ENCODE peak calls at places on chromosomes 1 and 21, in seven cellular contexts. L is PC-3, V is pancreas, H is upper lobe of right lung, O is uterus, Y is psoas muscle, J is Caco-2. A is an unnamed sample.

GRCh38 chr1:65952692-65953091 is 160.0 kb downstream of the PDE4B start:
- DNase-seq in L (no peak), V (no peak), H (no peak), O (no peak), Y (no peak), J (no peak), A (no peak)

GRCh38 chr1:155085504-155086181 is 7.0 kb downstream of the EFNA3 start:
- DNase-seq in L (peak), V (peak), H (peak), O (peak), Y (peak), J (peak), A (peak)

GRCh38 chr1:16145030-16145987 is 10.6 kb downstream of the EPHA2 start:
- DNase-seq in L (peak), V (peak), H (peak), O (peak), Y (peak), J (peak), A (peak)

GRCh38 chr1:59638172-59638800 is 176.5 kb upstream of the HOOK1 start:
- DNase-seq in L (no peak), V (no peak), H (no peak), O (peak), Y (no peak), J (peak), A (peak)

GRCh38 chr1:22819391-22819790 is 108.8 kb downstream of the EPHB2 start:
- DNase-seq in L (no peak), V (peak), H (no peak), O (no peak), Y (peak), J (no peak), A (no peak)

GRCh38 chr1:163771637-163772036 is 449.9 kb downstream of the NUF2 start:
- DNase-seq in L (no peak), V (no peak), H (no peak), O (no peak), Y (no peak), J (no peak), A (no peak)

GRCh38 chr1:84145051-84145450 is 980 bp downstream of the PRKACB start:
- DNase-seq in L (peak), V (no peak), H (no peak), O (no peak), Y (no peak), J (no peak), A (peak)

GRCh38 chr1:234486858-234487830 is 8.2 kb upstream of the TARBP1 start:
- DNase-seq in L (peak), V (no peak), H (no peak), O (peak), Y (no peak), J (peak), A (peak)

GRCh38 chr1:231357831-231358354 is 19.8 kb downstream of the SPRTN start:
- DNase-seq in L (peak), V (no peak), H (no peak), O (peak), Y (peak), J (peak), A (peak)

GRCh38 chr1:186404454-186405051 is 28.9 kb downstream of the ODR4 start:
- DNase-seq in L (peak), V (no peak), H (no peak), O (no peak), Y (no peak), J (peak), A (peak)

GRCh38 chr1:215539803-215540575 is 27.1 kb upstream of the KCTD3 start:
- DNase-seq in L (peak), V (no peak), H (no peak), O (no peak), Y (no peak), J (no peak), A (no peak)

GRCh38 chr1:31855038-31855845 is 39.4 kb upstream of the SPOCD1 start:
- DNase-seq in L (peak), V (no peak), H (no peak), O (no peak), Y (no peak), J (peak), A (peak)

GRCh38 chr1:41805771-41806471 is 112.8 kb downstream of the HIVEP3 start:
- DNase-seq in L (no peak), V (no peak), H (no peak), O (no peak), Y (no peak), J (no peak), A (no peak)

GRCh38 chr1:88612783-88613182 is 71.3 kb upstream of the PKN2 start:
- DNase-seq in L (peak), V (no peak), H (no peak), O (no peak), Y (no peak), J (no peak), A (peak)

GRCh38 chr1:6134206-6134605 is 45.9 kb downstream of the CHD5 start:
- DNase-seq in L (no peak), V (peak), H (peak), O (no peak), Y (peak), J (no peak), A (no peak)

GRCh38 chr1:203627819-203628184 is 1.2 kb downstream of the ATP2B4 start:
- DNase-seq in L (peak), V (no peak), H (no peak), O (peak), Y (no peak), J (no peak), A (no peak)

GRCh38 chr1:107669996-107670395 is 295.0 kb downstream of the VAV3 start:
- DNase-seq in L (peak), V (no peak), H (no peak), O (peak), Y (no peak), J (no peak), A (no peak)

GRCh38 chr1:55272994-55273393 is 57.8 kb upstream of the USP24 start:
- DNase-seq in L (no peak), V (no peak), H (no peak), O (no peak), Y (no peak), J (peak), A (no peak)

GRCh38 chr21:34367320-34367935 is 3.6 kb downstream of the KCNE2 start:
- DNase-seq in L (peak), V (no peak), H (no peak), O (peak), Y (no peak), J (peak), A (peak)

GRCh38 chr21:36330904-36331303 is 10.9 kb downstream of the MORC3 start:
- DNase-seq in L (peak), V (no peak), H (no peak), O (peak), Y (no peak), J (peak), A (no peak)

GRCh38 chr1:92804721-92805169 is 19.8 kb upstream of the EVI5 start:
- DNase-seq in L (peak), V (peak), H (peak), O (peak), Y (no peak), J (peak), A (peak)

GRCh38 chr21:42862774-42863503 is 16.4 kb downstream of the WDR4 start:
- DNase-seq in L (peak), V (no peak), H (peak), O (no peak), Y (no peak), J (peak), A (peak)

GRCh38 chr1:100187912-100188311 is 9.9 kb upstream of the LRRC39 start:
- DNase-seq in L (no peak), V (no peak), H (no peak), O (peak), Y (peak), J (no peak), A (no peak)

GRCh38 chr1:205568469-205569361 is 63.1 kb downstream of the ELK4 start:
- DNase-seq in L (peak), V (no peak), H (peak), O (no peak), Y (no peak), J (no peak), A (no peak)

DNA sequence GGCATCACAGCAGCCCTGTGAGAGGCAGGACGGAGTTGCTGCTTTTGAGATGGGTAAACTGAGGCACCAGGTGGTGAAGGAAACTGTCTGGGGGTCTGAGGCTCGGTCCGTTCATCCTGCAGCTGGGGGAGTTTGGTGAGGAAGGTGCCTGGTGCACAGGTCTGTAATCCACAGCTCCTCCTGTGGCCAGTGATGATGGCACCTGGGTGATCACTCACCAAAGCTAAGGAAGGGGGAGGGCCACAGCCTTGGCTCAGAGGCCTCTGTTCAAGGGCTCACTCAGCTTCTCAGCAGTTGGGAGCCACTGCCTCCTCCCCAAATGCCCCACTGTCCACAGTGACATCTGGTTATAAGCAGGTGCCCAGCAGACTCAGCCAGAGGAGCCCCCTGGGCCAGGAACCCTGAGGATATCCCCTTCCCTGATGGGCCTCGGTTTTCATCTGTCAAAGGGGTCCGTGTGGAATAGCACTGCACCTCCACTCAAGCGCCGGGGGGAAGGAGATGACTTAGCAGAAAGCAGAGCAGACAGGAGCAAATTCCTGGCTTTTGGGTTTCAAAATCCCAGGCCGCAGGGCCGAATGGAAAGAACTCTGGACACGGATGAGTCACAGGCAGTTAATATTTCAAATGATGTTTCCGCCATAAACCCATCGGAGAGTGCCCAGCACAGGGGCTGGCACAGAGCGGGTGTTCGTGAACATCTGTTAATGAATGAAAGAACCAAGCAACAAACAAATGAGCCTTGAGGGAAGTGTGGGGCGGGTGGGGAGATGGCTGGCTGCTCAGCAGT is 82.8 kb downstream of the DMRTB1 start:
- DNase-seq in L (peak), V (peak), H (peak), O (peak), Y (peak), J (no peak), A (no peak)
- TF ChIP-seq CTCF in L (peak), V (no peak), H (no peak), O (no peak), Y (peak), J (no peak), A (peak)

GRCh38 chr21:29721242-29721641 is 218.6 kb downstream of the GRIK1 start:
- DNase-seq in L (no peak), V (no peak), H (no peak), O (no peak), Y (no peak), J (no peak), A (no peak)
- TF ChIP-seq CTCF in L (no peak), V (no peak), H (no peak), O (no peak), Y (no peak), J (no peak), A (no peak)

GRCh38 chr1:119738100-119738720 is 26.5 kb downstream of the PHGDH start:
- DNase-seq in L (no peak), V (no peak), H (no peak), O (no peak), Y (no peak), J (no peak), A (no peak)
- TF ChIP-seq CTCF in L (no peak), V (no peak), H (no peak), O (no peak), Y (no peak), J (no peak), A (no peak)

DNA sequence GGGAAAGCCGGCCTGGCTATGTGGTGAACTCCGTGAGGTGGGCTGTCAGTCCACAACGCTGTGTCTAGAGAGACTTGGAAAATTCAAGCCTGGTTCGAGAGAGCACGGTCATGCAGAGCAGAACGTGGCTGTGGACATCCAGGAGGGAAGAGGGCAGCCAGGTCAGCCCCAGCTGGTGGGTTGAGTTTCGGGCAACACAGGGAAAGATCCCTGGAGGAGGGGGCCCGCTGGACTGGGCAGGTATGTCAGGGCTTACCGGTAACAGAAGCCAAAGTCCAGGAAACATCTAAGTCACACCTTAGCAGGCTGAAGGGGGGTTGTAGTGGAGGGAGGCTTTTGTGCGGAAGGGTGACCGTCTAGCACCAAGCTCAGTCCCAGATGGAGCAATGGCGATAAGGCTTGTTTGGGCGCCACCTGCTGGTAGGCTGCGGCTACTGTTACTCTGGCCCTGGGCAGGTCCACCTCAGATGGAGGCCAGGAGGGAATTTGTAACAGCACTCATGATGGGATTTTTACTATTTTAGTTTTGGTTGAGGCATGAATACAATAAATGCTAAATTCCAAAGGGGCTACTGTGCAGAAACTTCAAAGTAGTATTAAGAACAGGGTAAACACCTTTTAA is 143.3 kb upstream of the ZNF644 start:
- DNase-seq in L (peak), V (peak), H (peak), O (peak), Y (peak), J (peak), A (peak)
- TF ChIP-seq CTCF in L (peak), V (peak), H (peak), O (peak), Y (peak), J (peak), A (peak)

DNA sequence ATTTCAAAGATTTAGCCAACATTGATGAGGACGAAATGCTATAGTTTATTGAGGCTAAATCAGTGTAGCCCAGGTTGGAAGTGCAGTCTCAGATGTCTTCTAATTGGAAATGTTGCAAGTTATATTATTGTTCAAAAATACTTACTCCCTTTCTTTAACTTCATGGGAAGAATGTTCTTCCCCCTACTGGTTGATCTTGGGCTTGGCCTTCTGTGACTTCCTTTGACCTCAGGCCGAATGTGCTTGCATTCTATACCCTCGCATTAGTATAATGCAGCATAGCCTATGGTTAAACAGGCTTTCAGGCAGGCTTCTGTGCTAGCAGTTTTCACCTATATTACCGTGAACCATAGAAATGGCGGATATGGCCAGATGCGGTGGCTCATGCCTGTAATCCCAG is 77.3 kb downstream of the RPE65 start:
- DNase-seq in L (no peak), V (no peak), H (no peak), O (no peak), Y (no peak), J (no peak), A (no peak)
- TF ChIP-seq CTCF in L (no peak), V (no peak), H (no peak), O (no peak), Y (no peak), J (no peak), A (no peak)

DNA sequence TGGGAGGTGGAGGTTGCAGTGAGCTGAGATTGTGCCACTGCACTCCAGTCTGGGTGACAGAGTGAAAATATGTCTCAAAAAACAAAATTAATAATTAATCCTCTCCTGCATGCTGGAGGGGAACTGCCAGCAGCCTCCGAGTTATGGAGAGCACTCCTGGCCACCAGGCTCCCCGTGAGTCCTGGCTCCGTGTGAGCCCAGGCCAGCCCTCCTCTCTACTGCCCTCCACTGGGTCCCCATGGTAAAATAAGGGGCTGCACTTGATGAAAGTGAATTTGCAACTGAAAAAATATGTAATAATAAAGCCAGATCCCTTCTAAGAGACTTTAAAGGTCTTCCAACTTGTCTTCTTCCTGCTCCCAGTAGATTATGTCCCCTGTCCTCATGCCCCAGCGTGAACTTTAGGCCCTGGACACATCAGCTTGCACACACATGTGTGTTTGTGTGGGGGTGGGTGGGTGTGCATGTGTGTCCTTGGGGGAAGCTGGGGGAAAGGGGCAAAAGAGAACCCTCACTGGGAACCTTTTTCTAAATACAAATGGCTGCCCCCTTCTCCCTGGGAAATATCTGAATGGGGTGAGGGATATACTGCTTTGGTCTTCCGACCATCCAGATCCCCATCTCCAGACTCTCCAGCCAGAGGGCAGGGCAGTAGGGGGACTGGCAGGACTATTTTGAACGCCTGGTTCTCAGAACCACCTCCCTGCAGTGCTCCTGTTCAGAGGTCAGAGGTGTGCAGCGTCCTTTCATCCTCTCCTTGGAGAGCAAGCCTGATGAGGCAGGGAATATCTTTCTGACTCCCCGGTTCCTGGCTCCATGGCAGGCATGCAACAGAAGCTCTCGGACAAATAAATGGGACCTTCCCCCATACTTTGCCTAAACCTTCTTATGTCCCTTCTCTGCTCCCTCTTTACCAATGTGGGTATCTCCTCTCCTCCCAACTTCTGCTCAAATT is 26.2 kb downstream of the NEK2 start:
- DNase-seq in L (peak), V (no peak), H (peak), O (no peak), Y (no peak), J (peak), A (no peak)
- TF ChIP-seq CTCF in L (peak), V (no peak), H (peak), O (peak), Y (no peak), J (peak), A (no peak)

A was measured in foreskin keratinocyte.